ENCODE peak calls at places on chromosomes 16 and 17, in nine cellular contexts. One of them, this sample, is unnamed. For H3K4me1, the result is how much of the 10 kb centered on the place peaks cover.

GRCh38 chr17:81044764-81045589 is 10.0 kb downstream of the BAIAP2 start:
- DNase-seq in ovary: peak
- DNase-seq in left ventricle myocardium inferior: peak
- DNase-seq in tibial artery: peak
- DNase-seq in esophagus squamous epithelium: no peak
- DNase-seq in psoas muscle: peak
- DNase-seq in uterus: peak
- DNase-seq in endodermal cell: no peak
- DNase-seq in kidney: peak
- DNase-seq in this sample: no peak

GRCh38 chr16:2090819-2091721 is 43.3 kb downstream of the TSC2 start:
- DNase-seq in ovary: peak
- DNase-seq in left ventricle myocardium inferior: peak
- DNase-seq in tibial artery: no peak
- DNase-seq in esophagus squamous epithelium: no peak
- DNase-seq in psoas muscle: peak
- DNase-seq in uterus: no peak
- DNase-seq in endodermal cell: peak
- DNase-seq in kidney: peak
- DNase-seq in this sample: no peak

GRCh38 chr16:27408012-27408601 is 6.1 kb downstream of the IL21R start:
- DNase-seq in ovary: no peak
- DNase-seq in left ventricle myocardium inferior: no peak
- DNase-seq in tibial artery: no peak
- DNase-seq in esophagus squamous epithelium: no peak
- DNase-seq in psoas muscle: no peak
- DNase-seq in uterus: no peak
- DNase-seq in endodermal cell: no peak
- DNase-seq in kidney: no peak
- DNase-seq in this sample: no peak

GRCh38 chr17:11583306-11583992 is 14.8 kb upstream of the DNAH9 start:
- DNase-seq in ovary: no peak
- DNase-seq in left ventricle myocardium inferior: no peak
- DNase-seq in tibial artery: no peak
- DNase-seq in esophagus squamous epithelium: no peak
- DNase-seq in psoas muscle: no peak
- DNase-seq in uterus: no peak
- DNase-seq in endodermal cell: no peak
- DNase-seq in kidney: no peak
- DNase-seq in this sample: no peak

GRCh38 chr17:31919802-31920525 is 16.8 kb upstream of the SUZ12 start:
- DNase-seq in ovary: no peak
- DNase-seq in left ventricle myocardium inferior: no peak
- DNase-seq in tibial artery: no peak
- DNase-seq in esophagus squamous epithelium: no peak
- DNase-seq in psoas muscle: no peak
- DNase-seq in uterus: no peak
- DNase-seq in endodermal cell: no peak
- DNase-seq in kidney: no peak
- DNase-seq in this sample: no peak

GRCh38 chr16:19363741-19364140 is 53.9 kb upstream of the TMC5 start:
- DNase-seq in ovary: no peak
- DNase-seq in left ventricle myocardium inferior: no peak
- DNase-seq in tibial artery: no peak
- DNase-seq in esophagus squamous epithelium: no peak
- DNase-seq in psoas muscle: no peak
- DNase-seq in uterus: no peak
- DNase-seq in endodermal cell: no peak
- DNase-seq in kidney: no peak
- DNase-seq in this sample: no peak

GRCh38 chr17:77311371-77311981 is 170.7 kb downstream of the SEC14L1 start:
- DNase-seq in ovary: peak
- DNase-seq in left ventricle myocardium inferior: no peak
- DNase-seq in tibial artery: peak
- DNase-seq in esophagus squamous epithelium: no peak
- DNase-seq in psoas muscle: peak
- DNase-seq in uterus: no peak
- DNase-seq in endodermal cell: peak
- DNase-seq in kidney: peak
- DNase-seq in this sample: no peak

GRCh38 chr16:27853101-27853500 is 210.4 kb downstream of the GSG1L start:
- DNase-seq in ovary: no peak
- DNase-seq in left ventricle myocardium inferior: no peak
- DNase-seq in tibial artery: no peak
- DNase-seq in esophagus squamous epithelium: no peak
- DNase-seq in psoas muscle: no peak
- DNase-seq in uterus: no peak
- DNase-seq in endodermal cell: no peak
- DNase-seq in kidney: no peak
- DNase-seq in this sample: no peak

GRCh38 chr17:21292867-21293845 is 8.6 kb downstream of the MAP2K3 start:
- DNase-seq in ovary: no peak
- DNase-seq in left ventricle myocardium inferior: no peak
- DNase-seq in tibial artery: no peak
- DNase-seq in esophagus squamous epithelium: no peak
- DNase-seq in psoas muscle: no peak
- DNase-seq in uterus: no peak
- DNase-seq in endodermal cell: no peak
- DNase-seq in kidney: peak
- DNase-seq in this sample: no peak

GRCh38 chr17:1143573-1143972 is 36.2 kb downstream of the ABR start:
- DNase-seq in ovary: no peak
- DNase-seq in left ventricle myocardium inferior: no peak
- DNase-seq in tibial artery: no peak
- DNase-seq in esophagus squamous epithelium: no peak
- DNase-seq in psoas muscle: no peak
- DNase-seq in uterus: no peak
- DNase-seq in endodermal cell: peak
- DNase-seq in kidney: no peak
- DNase-seq in this sample: no peak

GRCh38 chr17:4560837-4561241 is 462 bp upstream of the GGT6 start:
- DNase-seq in ovary: peak
- DNase-seq in left ventricle myocardium inferior: no peak
- DNase-seq in tibial artery: no peak
- DNase-seq in esophagus squamous epithelium: no peak
- DNase-seq in psoas muscle: peak
- DNase-seq in uterus: no peak
- DNase-seq in endodermal cell: peak
- DNase-seq in kidney: no peak
- DNase-seq in this sample: no peak

GRCh38 chr17:79664925-79665738 is 54.3 kb upstream of the RBFOX3 start:
- DNase-seq in ovary: peak
- DNase-seq in left ventricle myocardium inferior: peak
- DNase-seq in tibial artery: peak
- DNase-seq in esophagus squamous epithelium: no peak
- DNase-seq in psoas muscle: peak
- DNase-seq in uterus: peak
- DNase-seq in endodermal cell: peak
- DNase-seq in kidney: no peak
- DNase-seq in this sample: no peak

GRCh38 chr16:81448154-81449131 is 3.8 kb downstream of the CMIP start:
- DNase-seq in ovary: no peak
- DNase-seq in left ventricle myocardium inferior: no peak
- DNase-seq in tibial artery: no peak
- DNase-seq in esophagus squamous epithelium: no peak
- DNase-seq in psoas muscle: no peak
- DNase-seq in uterus: no peak
- DNase-seq in endodermal cell: peak
- DNase-seq in kidney: peak
- DNase-seq in this sample: no peak

GRCh38 chr17:69462010-69462409 is 47.5 kb downstream of the MAP2K6 start:
- DNase-seq in ovary: no peak
- DNase-seq in left ventricle myocardium inferior: no peak
- DNase-seq in tibial artery: no peak
- DNase-seq in esophagus squamous epithelium: no peak
- DNase-seq in psoas muscle: peak
- DNase-seq in uterus: no peak
- DNase-seq in endodermal cell: peak
- DNase-seq in kidney: no peak
- DNase-seq in this sample: no peak

GRCh38 chr16:61897657-61898056 is 138.6 kb downstream of the CDH8 start:
- DNase-seq in ovary: no peak
- DNase-seq in left ventricle myocardium inferior: no peak
- DNase-seq in tibial artery: no peak
- DNase-seq in esophagus squamous epithelium: no peak
- DNase-seq in psoas muscle: no peak
- DNase-seq in uterus: no peak
- DNase-seq in endodermal cell: no peak
- DNase-seq in kidney: no peak
- DNase-seq in this sample: no peak

GRCh38 chr17:47952181-47953021 is 5.3 kb downstream of the PRR15L start:
- DNase-seq in ovary: no peak
- DNase-seq in left ventricle myocardium inferior: no peak
- DNase-seq in tibial artery: no peak
- DNase-seq in esophagus squamous epithelium: no peak
- DNase-seq in psoas muscle: no peak
- DNase-seq in uterus: no peak
- DNase-seq in endodermal cell: peak
- DNase-seq in kidney: no peak
- DNase-seq in this sample: no peak

GRCh38 chr17:47956818-47957590 is 679 bp downstream of the PRR15L start:
- DNase-seq in ovary: no peak
- DNase-seq in left ventricle myocardium inferior: no peak
- DNase-seq in tibial artery: no peak
- DNase-seq in esophagus squamous epithelium: no peak
- DNase-seq in psoas muscle: no peak
- DNase-seq in uterus: no peak
- DNase-seq in endodermal cell: no peak
- DNase-seq in kidney: no peak
- DNase-seq in this sample: no peak

GRCh38 chr17:47955497-47956461 is 1.9 kb downstream of the PRR15L start:
- DNase-seq in ovary: no peak
- DNase-seq in left ventricle myocardium inferior: no peak
- DNase-seq in tibial artery: no peak
- DNase-seq in esophagus squamous epithelium: no peak
- DNase-seq in psoas muscle: no peak
- DNase-seq in uterus: no peak
- DNase-seq in endodermal cell: no peak
- DNase-seq in kidney: peak
- DNase-seq in this sample: no peak

GRCh38 chr17:47950448-47950847 is 7.2 kb downstream of the PRR15L start:
- DNase-seq in ovary: no peak
- DNase-seq in left ventricle myocardium inferior: no peak
- DNase-seq in tibial artery: no peak
- DNase-seq in esophagus squamous epithelium: no peak
- DNase-seq in psoas muscle: no peak
- DNase-seq in uterus: no peak
- DNase-seq in endodermal cell: no peak
- DNase-seq in kidney: no peak
- DNase-seq in this sample: no peak

DNA sequence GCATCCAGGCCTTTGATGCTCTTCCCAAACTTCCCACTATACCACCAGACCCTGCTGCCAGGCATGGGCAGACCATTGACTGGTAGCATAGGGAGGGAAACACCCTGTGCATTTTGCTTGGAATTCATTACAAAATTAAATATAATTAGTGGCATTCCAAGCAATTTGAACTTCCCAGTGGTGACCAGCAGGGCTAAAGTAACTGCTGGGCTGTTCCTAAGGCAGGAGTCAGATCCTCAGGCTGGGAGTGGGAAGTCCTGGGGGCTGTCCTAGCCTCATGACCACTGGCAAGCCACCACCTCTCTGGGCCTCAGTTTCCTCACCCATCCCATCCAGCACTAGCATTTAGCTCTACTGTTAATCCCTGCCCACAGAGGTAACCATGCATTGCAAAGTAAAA is 3.7 kb downstream of the PRR15L start:
- DNase-seq in ovary: no peak
- DNase-seq in left ventricle myocardium inferior: no peak
- DNase-seq in tibial artery: no peak
- DNase-seq in esophagus squamous epithelium: no peak
- DNase-seq in psoas muscle: no peak
- DNase-seq in uterus: no peak
- DNase-seq in endodermal cell: no peak
- DNase-seq in kidney: no peak
- DNase-seq in this sample: no peak
- H3K4me1 ChIP-seq in ovary: under half
- H3K4me1 ChIP-seq in left ventricle myocardium inferior: under half
- H3K4me1 ChIP-seq in tibial artery: under half
- H3K4me1 ChIP-seq in esophagus squamous epithelium: under half
- H3K4me1 ChIP-seq in psoas muscle: under half
- H3K4me1 ChIP-seq in uterus: under half
- H3K4me1 ChIP-seq in endodermal cell: under half
- H3K4me1 ChIP-seq in kidney: under half
- H3K4me1 ChIP-seq in this sample: under half

GRCh38 chr17:83192161-83192788 is 112.9 kb downstream of the METRNL start:
- DNase-seq in ovary: peak
- DNase-seq in left ventricle myocardium inferior: peak
- DNase-seq in tibial artery: peak
- DNase-seq in esophagus squamous epithelium: no peak
- DNase-seq in psoas muscle: peak
- DNase-seq in uterus: peak
- DNase-seq in endodermal cell: no peak
- DNase-seq in kidney: peak
- DNase-seq in this sample: no peak
- H3K27ac ChIP-seq in ovary: no peak
- H3K27ac ChIP-seq in left ventricle myocardium inferior: no peak
- H3K27ac ChIP-seq in tibial artery: peak
- H3K27ac ChIP-seq in esophagus squamous epithelium: peak
- H3K27ac ChIP-seq in psoas muscle: no peak
- H3K27ac ChIP-seq in uterus: no peak
- H3K27ac ChIP-seq in endodermal cell: no peak
- H3K27ac ChIP-seq in kidney: no peak
- H3K27ac ChIP-seq in this sample: no peak

GRCh38 chr17:65099941-65100315 is 37.2 kb upstream of the RGS9 start:
- DNase-seq in ovary: no peak
- DNase-seq in left ventricle myocardium inferior: peak
- DNase-seq in tibial artery: peak
- DNase-seq in esophagus squamous epithelium: no peak
- DNase-seq in psoas muscle: peak
- DNase-seq in uterus: no peak
- DNase-seq in endodermal cell: peak
- DNase-seq in kidney: no peak
- DNase-seq in this sample: peak
- TF ChIP-seq CTCF in ovary: no peak
- TF ChIP-seq CTCF in left ventricle myocardium inferior: no peak
- TF ChIP-seq CTCF in tibial artery: no peak
- TF ChIP-seq CTCF in esophagus squamous epithelium: no peak
- TF ChIP-seq CTCF in psoas muscle: no peak
- TF ChIP-seq CTCF in uterus: no peak
- TF ChIP-seq CTCF in endodermal cell: no peak
- TF ChIP-seq CTCF in kidney: no peak
- TF ChIP-seq CTCF in this sample: no peak

DNA sequence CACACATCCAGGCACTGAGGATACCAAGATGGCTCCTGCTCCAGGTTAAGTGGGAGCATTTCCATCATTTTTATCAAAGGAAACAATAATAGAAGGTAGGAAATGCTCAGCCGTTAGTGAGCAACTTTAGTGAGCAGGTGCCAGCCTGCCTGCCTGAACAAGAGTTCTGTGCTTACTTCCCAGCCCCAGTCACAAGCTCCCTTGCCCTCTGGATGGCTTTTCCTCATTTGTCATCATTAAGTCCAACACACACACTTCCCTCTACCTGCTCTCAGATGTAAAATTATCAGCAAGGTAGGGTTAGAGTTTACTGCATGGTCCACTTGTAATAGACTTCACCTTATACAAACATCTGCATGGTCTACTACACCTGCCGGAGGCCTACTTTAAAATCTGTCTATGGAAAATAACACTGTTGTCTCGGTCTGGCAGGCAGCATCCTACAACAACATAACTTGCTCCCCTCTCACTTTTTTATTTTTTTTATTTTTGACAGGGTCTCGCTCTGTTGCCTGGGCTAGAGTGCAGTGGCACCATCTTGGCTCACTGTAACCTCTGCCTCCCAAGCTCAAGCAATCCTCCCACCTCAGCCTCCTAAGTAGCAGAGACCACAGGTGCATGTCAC is 12.7 kb downstream of the TEX2 start:
- DNase-seq in ovary: no peak
- DNase-seq in left ventricle myocardium inferior: no peak
- DNase-seq in tibial artery: no peak
- DNase-seq in esophagus squamous epithelium: no peak
- DNase-seq in psoas muscle: no peak
- DNase-seq in uterus: no peak
- DNase-seq in endodermal cell: peak
- DNase-seq in kidney: no peak
- DNase-seq in this sample: no peak
- H3K4me1 ChIP-seq in ovary: under half
- H3K4me1 ChIP-seq in left ventricle myocardium inferior: half or more
- H3K4me1 ChIP-seq in tibial artery: under half
- H3K4me1 ChIP-seq in esophagus squamous epithelium: under half
- H3K4me1 ChIP-seq in psoas muscle: half or more
- H3K4me1 ChIP-seq in uterus: under half
- H3K4me1 ChIP-seq in endodermal cell: under half
- H3K4me1 ChIP-seq in kidney: under half
- H3K4me1 ChIP-seq in this sample: under half